ENCODE peak calls at places on chromosome 6, in four cellular contexts. P, Q, D and F are unnamed samples.

GRCh38 chr6:33702345-33702977 is 9.0 kb downstream of the UQCC2 start:
- DNase-seq in P (peak), Q (no peak), D (peak), F (peak)

GRCh38 chr6:81002126-81002525 is 750.4 kb downstream of the TENT5A start:
- DNase-seq in P (no peak), Q (no peak), D (no peak), F (no peak)

GRCh38 chr6:130681028-130681427 is 146.2 kb upstream of the SMLR1 start:
- DNase-seq in P (no peak), Q (no peak), D (peak), F (no peak)

GRCh38 chr6:168217880-168218537 is 101.6 kb downstream of the DACT2 start:
- DNase-seq in P (no peak), Q (no peak), D (no peak), F (no peak)

GRCh38 chr6:88650029-88650619 is 313.3 kb downstream of the RNGTT start:
- DNase-seq in P (no peak), Q (no peak), D (peak), F (no peak)

GRCh38 chr6:2468601-2468955 is 223.2 kb upstream of the GMDS start:
- DNase-seq in P (no peak), Q (no peak), D (no peak), F (no peak)

GRCh38 chr6:49550413-49551125 is at the start of gene C6orf141:
- DNase-seq in P (peak), Q (peak), D (no peak), F (peak)

GRCh38 chr6:35955071-35955470 is 34.2 kb upstream of the SRPK1 start:
- DNase-seq in P (no peak), Q (no peak), D (peak), F (no peak)

GRCh38 chr6:168169624-168170023 is 90.6 kb upstream of the FRMD1 start:
- DNase-seq in P (no peak), Q (no peak), D (no peak), F (peak)

GRCh38 chr6:102701019-102701418 is 1307.5 kb downstream of the GRIK2 start:
- DNase-seq in P (no peak), Q (no peak), D (no peak), F (no peak)

GRCh38 chr6:41177287-41177686 is 14.4 kb upstream of the TREM2 start:
- DNase-seq in P (no peak), Q (no peak), D (no peak), F (no peak)

GRCh38 chr6:22551280-22551679 is 18.1 kb upstream of the HDGFL1 start:
- DNase-seq in P (no peak), Q (no peak), D (peak), F (no peak)
- H3K4me2 ChIP-seq in P (no peak), Q (no peak), D (no peak), F (no peak)

DNA sequence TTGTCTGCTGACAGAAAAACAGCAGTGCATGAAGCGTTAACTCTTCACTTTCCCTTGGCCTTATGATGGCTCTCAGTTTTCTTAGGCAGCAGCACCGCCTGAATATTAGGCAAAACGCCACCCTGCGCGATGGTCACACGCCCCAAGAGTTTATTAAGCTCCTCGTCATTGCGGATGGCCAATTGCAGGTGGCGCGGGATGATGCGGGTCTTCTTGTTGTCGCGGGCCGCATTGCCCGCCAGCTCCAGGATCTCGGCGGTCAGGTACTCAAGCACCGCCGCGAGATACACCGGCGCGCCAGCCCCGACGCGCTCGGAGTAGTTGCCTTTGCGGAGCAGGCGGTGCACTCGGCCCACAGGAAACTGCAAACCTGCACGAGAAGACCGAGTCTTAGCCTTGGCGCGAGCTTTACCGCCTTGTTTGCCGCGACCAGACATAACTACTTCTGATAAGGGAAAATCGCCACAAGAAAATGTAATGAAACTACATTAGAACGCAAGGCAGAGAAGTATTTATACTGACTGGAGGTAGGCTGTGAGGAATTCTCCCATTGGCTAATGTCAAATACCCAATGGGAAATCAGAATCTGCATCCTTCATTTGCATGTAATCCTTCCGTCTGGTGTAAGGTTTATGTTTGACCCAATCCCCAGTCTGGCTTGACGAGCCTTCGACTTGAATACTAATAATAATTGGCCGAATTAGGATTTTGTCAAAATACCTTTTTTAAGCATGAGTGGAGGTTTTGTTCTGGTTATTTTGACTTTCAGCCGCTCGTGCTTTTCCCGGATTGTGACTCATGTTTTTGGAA is 53.9 kb upstream of the HFE start:
- DNase-seq in P (peak), Q (no peak), D (peak), F (peak)
- H2BK5ac ChIP-seq in P (peak), Q (peak), D (peak), F (peak)

DNA sequence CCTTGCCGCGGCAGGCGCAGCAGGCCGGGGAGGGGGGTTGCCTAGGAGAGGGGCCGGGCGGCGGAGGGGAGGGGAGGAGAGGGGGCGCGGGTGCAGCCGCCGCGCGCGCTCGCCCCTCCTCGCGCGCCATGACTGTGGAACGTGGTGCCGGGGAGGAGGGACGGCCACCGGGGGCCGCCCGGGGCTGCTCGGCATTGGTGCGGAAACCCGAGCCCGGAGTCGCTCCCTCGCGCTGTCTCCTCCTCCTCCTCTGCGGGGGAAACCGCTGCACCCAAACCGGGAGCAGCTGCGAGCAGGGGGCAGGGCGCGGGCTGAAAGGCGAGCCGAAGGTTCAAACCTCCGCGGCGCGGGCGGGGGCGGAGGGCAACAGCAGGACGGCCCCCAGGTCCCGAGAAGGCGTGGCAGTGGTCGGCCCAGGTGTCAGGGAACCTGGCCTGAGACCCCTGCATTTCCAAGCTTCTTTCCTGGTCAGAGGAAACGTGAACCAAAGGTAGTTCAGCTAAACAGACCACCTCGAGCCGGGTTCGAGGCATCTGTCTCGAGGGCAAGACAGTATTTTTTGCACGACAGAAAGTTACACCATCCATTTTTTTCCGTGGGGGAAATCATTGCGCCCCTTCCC is 1.4 kb upstream of the TRERF1 start:
- DNase-seq in P (peak), Q (no peak), D (peak), F (peak)
- H3K56ac ChIP-seq in P (peak), Q (no peak), D (peak), F (no peak)

DNA sequence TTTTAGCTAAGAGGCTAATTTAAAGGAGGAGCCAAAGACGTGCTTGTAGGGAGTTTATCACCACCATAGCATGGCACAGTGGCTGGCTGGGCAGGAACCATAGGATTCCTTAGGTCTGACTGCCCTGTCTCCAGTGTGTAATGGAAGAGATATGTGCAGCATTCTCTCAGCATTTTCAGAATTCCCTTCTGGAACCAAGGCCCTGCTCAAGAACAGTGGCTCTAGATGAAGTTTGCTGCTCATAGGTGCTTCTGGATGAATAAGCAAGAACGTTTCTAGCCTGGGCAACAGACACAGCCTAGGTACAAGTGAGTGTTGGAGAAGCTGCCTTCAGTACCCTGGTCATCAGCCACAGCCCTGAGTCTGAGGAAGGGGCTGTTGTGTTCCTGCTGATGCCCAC is 69.1 kb downstream of the LCA5 start:
- DNase-seq in P (peak), Q (no peak), D (peak), F (no peak)
- H3K4me2 ChIP-seq in P (no peak), Q (no peak), D (no peak), F (no peak)

GRCh38 chr6:157224178-157224956 is 99.0 kb downstream of the TMEM242 start:
- DNase-seq in P (no peak), Q (no peak), D (no peak), F (no peak)

GRCh38 chr6:157221817-157222175 is 101.5 kb downstream of the TMEM242 start:
- DNase-seq in P (no peak), Q (no peak), D (no peak), F (no peak)

GRCh38 chr6:157222201-157222981 is 100.9 kb downstream of the TMEM242 start:
- DNase-seq in P (no peak), Q (no peak), D (no peak), F (no peak)

GRCh38 chr6:157223486-157223885 is 99.8 kb downstream of the TMEM242 start:
- DNase-seq in P (no peak), Q (no peak), D (no peak), F (no peak)

DNA sequence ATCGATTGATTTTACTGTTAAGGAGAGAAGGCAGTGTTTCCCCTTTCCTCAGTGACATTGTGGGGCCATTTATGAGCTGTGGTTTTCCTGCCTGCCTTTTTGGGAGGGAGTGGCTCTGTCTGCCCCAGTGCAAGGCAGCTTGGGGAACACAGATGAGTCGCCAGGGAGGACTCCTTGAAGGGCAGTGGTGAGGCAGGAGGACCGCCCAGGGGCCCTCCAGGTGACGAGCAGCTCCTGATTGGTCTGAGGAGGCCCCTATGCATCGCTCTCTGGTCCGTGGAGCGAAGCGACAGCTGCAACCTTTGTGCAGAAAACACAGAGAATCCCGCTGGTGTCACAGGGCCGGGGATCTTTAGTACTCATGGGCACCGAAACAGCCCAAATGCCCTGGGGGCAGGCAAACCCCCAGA is 100.3 kb downstream of the TMEM242 start:
- DNase-seq in P (no peak), Q (no peak), D (no peak), F (no peak)
- H2BK5ac ChIP-seq in P (no peak), Q (no peak), D (no peak), F (no peak)

GRCh38 chr6:137361701-137362100 is 132.5 kb downstream of the OLIG3 start:
- DNase-seq in P (no peak), Q (no peak), D (no peak), F (no peak)

GRCh38 chr6:137365648-137366047 is 128.5 kb downstream of the OLIG3 start:
- DNase-seq in P (no peak), Q (no peak), D (no peak), F (no peak)

GRCh38 chr6:137358273-137358672 is 135.9 kb downstream of the OLIG3 start:
- DNase-seq in P (peak), Q (no peak), D (no peak), F (peak)

GRCh38 chr6:137363805-137364138 is 130.4 kb downstream of the OLIG3 start:
- DNase-seq in P (peak), Q (no peak), D (no peak), F (no peak)

GRCh38 chr6:137362878-137363804 is 131.1 kb downstream of the OLIG3 start:
- DNase-seq in P (no peak), Q (no peak), D (no peak), F (no peak)
- H3K56ac ChIP-seq in P (no peak), Q (no peak), D (no peak), F (no peak)

DNA sequence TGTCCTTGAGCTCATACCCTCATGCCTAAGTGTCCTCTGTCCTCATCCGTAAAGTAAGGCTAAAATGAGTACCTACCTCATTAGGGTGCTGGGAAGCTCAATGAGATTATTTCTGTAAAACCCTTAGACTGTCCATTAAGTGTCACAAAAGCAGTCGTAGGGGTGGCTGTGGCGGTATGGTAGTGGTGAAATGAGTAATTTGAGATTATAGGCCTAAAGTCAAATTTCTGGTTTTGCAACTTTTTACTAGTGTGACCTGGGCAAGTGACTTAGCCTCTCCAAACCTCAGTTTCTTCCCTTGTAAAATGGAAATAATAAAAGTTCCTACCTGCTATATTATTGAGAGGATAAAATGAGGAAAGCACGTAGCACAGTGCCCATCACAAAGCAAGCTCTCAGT is 148.2 kb upstream of the AKAP12 start:
- DNase-seq in P (no peak), Q (no peak), D (no peak), F (no peak)
- H3K4me2 ChIP-seq in P (no peak), Q (no peak), D (no peak), F (no peak)

DNA sequence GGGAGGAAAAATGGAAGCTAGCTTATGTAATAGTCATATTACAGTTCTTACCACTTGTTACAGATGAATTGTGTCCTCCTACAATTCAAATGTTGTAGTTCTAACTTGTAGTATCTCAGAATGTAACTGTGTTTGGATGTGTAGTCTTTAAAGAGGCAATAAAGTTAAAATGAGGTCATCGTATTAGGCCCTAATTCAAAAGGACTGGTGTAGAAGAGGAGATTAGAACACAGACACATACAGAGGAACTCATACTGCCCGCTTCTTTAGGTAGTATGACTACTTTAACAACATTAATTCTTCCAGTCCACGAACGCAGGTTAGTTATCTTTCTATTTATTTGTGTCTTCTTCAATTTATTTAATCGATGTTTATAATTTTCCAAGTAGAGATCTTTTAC is 46.5 kb upstream of the TPD52L1 start:
- DNase-seq in P (no peak), Q (no peak), D (no peak), F (no peak)
- H2BK5ac ChIP-seq in P (no peak), Q (no peak), D (no peak), F (no peak)

GRCh38 chr6:169568314-169569087 is 133.3 kb downstream of the WDR27 start:
- DNase-seq in P (no peak), Q (no peak), D (no peak), F (no peak)

GRCh38 chr6:169564453-169565240 is 137.2 kb downstream of the WDR27 start:
- DNase-seq in P (no peak), Q (no peak), D (no peak), F (peak)

GRCh38 chr6:169567809-169568208 is 134.0 kb downstream of the WDR27 start:
- DNase-seq in P (no peak), Q (no peak), D (no peak), F (no peak)

GRCh38 chr6:169566961-169567360 is 134.9 kb downstream of the WDR27 start:
- DNase-seq in P (no peak), Q (no peak), D (no peak), F (no peak)

GRCh38 chr6:169566319-169566718 is 135.5 kb downstream of the WDR27 start:
- DNase-seq in P (no peak), Q (no peak), D (no peak), F (no peak)
- H3K56ac ChIP-seq in P (no peak), Q (no peak), D (no peak), F (no peak)